ENCODE peak calls at places on chromosomes 13 and 19, in nine cellular contexts. J is thoracic aorta; H is stimulated activated CD4-positive, alpha-beta T cell treated with anti-CD3 and anti-CD28 coated beads, Interleukin-15, amount 100 ng/mL, for 1 hour; R is posterior vena cava; P is heart left ventricle; E is H7; Q is NCI-H510A; A is EL; I is B cell. C is an unnamed sample.

GRCh38 chr13:43251967-43252366 is 228.6 kb downstream of the DNAJC15 start:
- DNase-seq in P (no peak), R (no peak), A (no peak), J (no peak), H (no peak), E (no peak), I (no peak), Q (no peak), C (no peak)

GRCh38 chr19:56091751-56092546 is 29.1 kb downstream of the ZNF787 start:
- DNase-seq in Q (peak), A (no peak), I (no peak), E (peak), H (no peak), R (no peak), P (no peak), J (no peak), C (no peak)

GRCh38 chr19:44635581-44636438 is 7.9 kb upstream of the PVR start:
- DNase-seq in Q (no peak), E (no peak), A (peak), J (no peak), P (no peak), I (no peak), R (peak), H (no peak), C (no peak)

GRCh38 chr19:31270897-31271568 is 78.2 kb downstream of the TSHZ3 start:
- DNase-seq in A (no peak), E (no peak), R (no peak), I (no peak), Q (no peak), H (no peak), J (no peak), P (no peak), C (no peak)

GRCh38 chr13:23411706-23412105 is 21.8 kb downstream of the SACS start:
- DNase-seq in J (no peak), E (no peak), P (no peak), A (no peak), R (no peak), H (no peak), I (no peak), Q (no peak), C (no peak)

GRCh38 chr13:107586216-107586615 is 629.1 kb downstream of the LIG4 start:
- DNase-seq in I (no peak), R (no peak), P (no peak), J (no peak), E (no peak), A (no peak), Q (no peak), H (no peak), C (no peak)

GRCh38 chr13:43072394-43072793 is 49.0 kb downstream of the DNAJC15 start:
- DNase-seq in I (no peak), H (no peak), J (no peak), Q (no peak), R (no peak), P (no peak), E (no peak), A (no peak), C (no peak)

GRCh38 chr13:98450495-98451167 is 126.3 kb downstream of the STK24 start:
- DNase-seq in Q (peak), I (no peak), J (no peak), P (peak), R (no peak), A (no peak), E (peak), H (no peak), C (no peak)

GRCh38 chr13:97394542-97394941 is 39.4 kb upstream of the RAP2A start:
- DNase-seq in H (no peak), P (no peak), Q (no peak), I (no peak), E (no peak), A (no peak), J (no peak), R (no peak), C (no peak)

GRCh38 chr19:11784356-11784755 is 14.0 kb upstream of the ZNF491 start:
- DNase-seq in E (no peak), I (no peak), R (no peak), A (no peak), Q (no peak), H (no peak), J (no peak), P (no peak), C (no peak)

GRCh38 chr19:21912654-21913053 is 76.7 kb upstream of the ZNF43 start:
- DNase-seq in Q (no peak), P (no peak), J (no peak), E (no peak), H (no peak), A (no peak), I (no peak), R (no peak), C (no peak)

GRCh38 chr13:92221916-92222315 is 823.5 kb downstream of the GPC5 start:
- DNase-seq in Q (no peak), R (no peak), H (no peak), I (no peak), E (no peak), J (no peak), A (no peak), P (no peak), C (no peak)

GRCh38 chr19:30156646-30157045 is 214.6 kb downstream of the URI1 start:
- DNase-seq in I (no peak), A (no peak), P (no peak), R (no peak), J (no peak), E (no peak), H (no peak), Q (no peak), C (no peak)

GRCh38 chr19:38032151-38032550 is 125.1 kb downstream of the SIPA1L3 start:
- DNase-seq in I (peak), A (peak), H (no peak), J (no peak), E (no peak), Q (no peak), R (no peak), P (no peak), C (no peak)

GRCh38 chr13:98927954-98928927 is 49.6 kb downstream of the DOCK9 start:
- DNase-seq in J (no peak), H (no peak), P (peak), R (no peak), E (no peak), I (no peak), A (peak), Q (no peak), C (no peak)

GRCh38 chr13:112712451-112712881 is 22.6 kb downstream of the ATP11A start:
- DNase-seq in Q (no peak), I (no peak), J (no peak), E (no peak), H (no peak), A (no peak), P (no peak), R (peak), C (no peak)

GRCh38 chr13:90564096-90564495 is 783.4 kb upstream of the MIR17HG start:
- DNase-seq in Q (no peak), A (no peak), I (no peak), H (no peak), R (peak), P (no peak), J (no peak), E (no peak), C (no peak)

GRCh38 chr19:12194827-12195500 is 32.1 kb downstream of the ZNF136 start:
- DNase-seq in E (peak), R (peak), J (peak), P (peak), I (peak), H (peak), A (no peak), Q (no peak), C (no peak)

GRCh38 chr13:34864650-34865049 is 77.4 kb upstream of the NBEA start:
- DNase-seq in J (no peak), A (peak), H (no peak), R (no peak), E (no peak), I (no peak), Q (no peak), P (no peak), C (no peak)

GRCh38 chr13:94232956-94233355 is 246.5 kb downstream of the DCT start:
- DNase-seq in P (no peak), E (no peak), R (no peak), I (no peak), A (no peak), H (no peak), J (no peak), Q (no peak), C (no peak)

GRCh38 chr19:46818812-46819211 is 30.4 kb upstream of the SLC1A5 start:
- DNase-seq in Q (no peak), H (no peak), E (peak), J (no peak), I (no peak), A (peak), R (no peak), P (no peak), C (no peak)

GRCh38 chr13:95254341-95254740 is 46.9 kb downstream of the ABCC4 start:
- DNase-seq in J (no peak), R (no peak), H (no peak), I (no peak), E (no peak), P (no peak), A (peak), Q (no peak), C (no peak)

GRCh38 chr13:74929436-74929835 is 552.5 kb downstream of the TBC1D4 start:
- DNase-seq in Q (no peak), H (no peak), I (no peak), R (no peak), J (no peak), P (no peak), A (peak), E (no peak), C (no peak)

GRCh38 chr19:45124021-45124420 is 31.0 kb downstream of the PPP1R37 start:
- DNase-seq in A (no peak), I (no peak), P (no peak), H (no peak), E (no peak), J (no peak), R (no peak), Q (no peak), C (no peak)

GRCh38 chr13:42525035-42525504 is 48.9 kb upstream of the TNFSF11 start:
- DNase-seq in I (no peak), J (no peak), P (no peak), A (peak), H (no peak), R (no peak), Q (no peak), E (no peak), C (no peak)

GRCh38 chr19:51689751-51690358 is 3.3 kb upstream of the SPACA6 start:
- DNase-seq in P (peak), J (no peak), E (peak), H (no peak), Q (peak), R (peak), I (no peak), A (peak), C (no peak)

GRCh38 chr19:9431475-9431874 is 3.9 kb downstream of the ZNF266 start:
- DNase-seq in I (no peak), P (peak), A (peak), Q (no peak), H (no peak), J (no peak), E (peak), R (no peak), C (no peak)

GRCh38 chr13:30376426-30377311 is 45.6 kb upstream of the UBE2L5 start:
- DNase-seq in J (no peak), P (no peak), Q (peak), I (peak), R (no peak), A (no peak), E (peak), H (peak), C (no peak)

C was measured in GOT3.